ENCODE peak calls at places on chromosomes 1 and 21, in seven cellular contexts. One of them, this sample, is unnamed.

GRCh38 chr1:32454726-32455125 is 10.1 kb upstream of the ZBTB8B start:
- DNase-seq in stimulated activated CD4-positive, alpha-beta T cell treated with anti-CD3 and anti-CD28 coated beads, Interleukin-4, amount 100 ng/mL, for 24 hours: no peak
- DNase-seq in bronchial epithelial cell: peak
- DNase-seq in activated T-cell treated with anti-CD3 and anti-CD28 coated beads for 48 hours: no peak
- DNase-seq in NCI-H1694 treated with DMSO at 0.1 percent for 48 hours: no peak
- DNase-seq in mucosa of descending colon: no peak
- DNase-seq in anterior cingulate cortex: no peak
- DNase-seq in this sample: peak

GRCh38 chr21:38140192-38140905 is 116.4 kb upstream of the KCNJ15 start:
- DNase-seq in stimulated activated CD4-positive, alpha-beta T cell treated with anti-CD3 and anti-CD28 coated beads, Interleukin-4, amount 100 ng/mL, for 24 hours: no peak
- DNase-seq in bronchial epithelial cell: peak
- DNase-seq in activated T-cell treated with anti-CD3 and anti-CD28 coated beads for 48 hours: no peak
- DNase-seq in NCI-H1694 treated with DMSO at 0.1 percent for 48 hours: peak
- DNase-seq in mucosa of descending colon: peak
- DNase-seq in anterior cingulate cortex: no peak
- DNase-seq in this sample: peak

GRCh38 chr1:245822997-245823396 is 668.2 kb downstream of the KIF26B start:
- DNase-seq in stimulated activated CD4-positive, alpha-beta T cell treated with anti-CD3 and anti-CD28 coated beads, Interleukin-4, amount 100 ng/mL, for 24 hours: no peak
- DNase-seq in bronchial epithelial cell: peak
- DNase-seq in activated T-cell treated with anti-CD3 and anti-CD28 coated beads for 48 hours: no peak
- DNase-seq in NCI-H1694 treated with DMSO at 0.1 percent for 48 hours: no peak
- DNase-seq in mucosa of descending colon: no peak
- DNase-seq in anterior cingulate cortex: no peak
- DNase-seq in this sample: peak

GRCh38 chr1:182875889-182876288 is 36.7 kb downstream of the DHX9 start:
- DNase-seq in stimulated activated CD4-positive, alpha-beta T cell treated with anti-CD3 and anti-CD28 coated beads, Interleukin-4, amount 100 ng/mL, for 24 hours: no peak
- DNase-seq in bronchial epithelial cell: peak
- DNase-seq in activated T-cell treated with anti-CD3 and anti-CD28 coated beads for 48 hours: no peak
- DNase-seq in NCI-H1694 treated with DMSO at 0.1 percent for 48 hours: no peak
- DNase-seq in mucosa of descending colon: no peak
- DNase-seq in anterior cingulate cortex: no peak
- DNase-seq in this sample: no peak

GRCh38 chr1:214718724-214719123 is 115.7 kb downstream of the CENPF start:
- DNase-seq in stimulated activated CD4-positive, alpha-beta T cell treated with anti-CD3 and anti-CD28 coated beads, Interleukin-4, amount 100 ng/mL, for 24 hours: no peak
- DNase-seq in bronchial epithelial cell: peak
- DNase-seq in activated T-cell treated with anti-CD3 and anti-CD28 coated beads for 48 hours: no peak
- DNase-seq in NCI-H1694 treated with DMSO at 0.1 percent for 48 hours: no peak
- DNase-seq in mucosa of descending colon: no peak
- DNase-seq in anterior cingulate cortex: no peak
- DNase-seq in this sample: peak

GRCh38 chr1:228852015-228852414 is 116.7 kb downstream of the RHOU start:
- DNase-seq in stimulated activated CD4-positive, alpha-beta T cell treated with anti-CD3 and anti-CD28 coated beads, Interleukin-4, amount 100 ng/mL, for 24 hours: no peak
- DNase-seq in bronchial epithelial cell: no peak
- DNase-seq in activated T-cell treated with anti-CD3 and anti-CD28 coated beads for 48 hours: no peak
- DNase-seq in NCI-H1694 treated with DMSO at 0.1 percent for 48 hours: no peak
- DNase-seq in mucosa of descending colon: peak
- DNase-seq in anterior cingulate cortex: no peak
- DNase-seq in this sample: no peak

GRCh38 chr1:44733365-44733764 is 2.4 kb upstream of the RNU5D-1 start:
- DNase-seq in stimulated activated CD4-positive, alpha-beta T cell treated with anti-CD3 and anti-CD28 coated beads, Interleukin-4, amount 100 ng/mL, for 24 hours: no peak
- DNase-seq in bronchial epithelial cell: peak
- DNase-seq in activated T-cell treated with anti-CD3 and anti-CD28 coated beads for 48 hours: no peak
- DNase-seq in NCI-H1694 treated with DMSO at 0.1 percent for 48 hours: no peak
- DNase-seq in mucosa of descending colon: peak
- DNase-seq in anterior cingulate cortex: no peak
- DNase-seq in this sample: no peak

GRCh38 chr1:183198463-183198862 is 12.4 kb downstream of the LAMC2 start:
- DNase-seq in stimulated activated CD4-positive, alpha-beta T cell treated with anti-CD3 and anti-CD28 coated beads, Interleukin-4, amount 100 ng/mL, for 24 hours: no peak
- DNase-seq in bronchial epithelial cell: peak
- DNase-seq in activated T-cell treated with anti-CD3 and anti-CD28 coated beads for 48 hours: no peak
- DNase-seq in NCI-H1694 treated with DMSO at 0.1 percent for 48 hours: no peak
- DNase-seq in mucosa of descending colon: no peak
- DNase-seq in anterior cingulate cortex: no peak
- DNase-seq in this sample: peak

GRCh38 chr1:77057994-77058585 is 161.1 kb downstream of the PIGK start:
- DNase-seq in stimulated activated CD4-positive, alpha-beta T cell treated with anti-CD3 and anti-CD28 coated beads, Interleukin-4, amount 100 ng/mL, for 24 hours: no peak
- DNase-seq in bronchial epithelial cell: no peak
- DNase-seq in activated T-cell treated with anti-CD3 and anti-CD28 coated beads for 48 hours: no peak
- DNase-seq in NCI-H1694 treated with DMSO at 0.1 percent for 48 hours: no peak
- DNase-seq in mucosa of descending colon: no peak
- DNase-seq in anterior cingulate cortex: no peak
- DNase-seq in this sample: no peak

GRCh38 chr1:65235867-65236805 is 73.2 kb upstream of the DNAJC6 start:
- DNase-seq in stimulated activated CD4-positive, alpha-beta T cell treated with anti-CD3 and anti-CD28 coated beads, Interleukin-4, amount 100 ng/mL, for 24 hours: no peak
- DNase-seq in bronchial epithelial cell: peak
- DNase-seq in activated T-cell treated with anti-CD3 and anti-CD28 coated beads for 48 hours: no peak
- DNase-seq in NCI-H1694 treated with DMSO at 0.1 percent for 48 hours: peak
- DNase-seq in mucosa of descending colon: no peak
- DNase-seq in anterior cingulate cortex: no peak
- DNase-seq in this sample: no peak

GRCh38 chr1:211705439-211706205 is 30.2 kb upstream of the NEK2 start:
- DNase-seq in stimulated activated CD4-positive, alpha-beta T cell treated with anti-CD3 and anti-CD28 coated beads, Interleukin-4, amount 100 ng/mL, for 24 hours: no peak
- DNase-seq in bronchial epithelial cell: peak
- DNase-seq in activated T-cell treated with anti-CD3 and anti-CD28 coated beads for 48 hours: no peak
- DNase-seq in NCI-H1694 treated with DMSO at 0.1 percent for 48 hours: no peak
- DNase-seq in mucosa of descending colon: no peak
- DNase-seq in anterior cingulate cortex: no peak
- DNase-seq in this sample: peak

GRCh38 chr1:232557661-232558260 is 72.2 kb downstream of the SIPA1L2 start:
- DNase-seq in stimulated activated CD4-positive, alpha-beta T cell treated with anti-CD3 and anti-CD28 coated beads, Interleukin-4, amount 100 ng/mL, for 24 hours: no peak
- DNase-seq in bronchial epithelial cell: no peak
- DNase-seq in activated T-cell treated with anti-CD3 and anti-CD28 coated beads for 48 hours: no peak
- DNase-seq in NCI-H1694 treated with DMSO at 0.1 percent for 48 hours: no peak
- DNase-seq in mucosa of descending colon: no peak
- DNase-seq in anterior cingulate cortex: no peak
- DNase-seq in this sample: no peak

GRCh38 chr1:245888809-245889208 is 618.3 kb downstream of the SMYD3 start:
- DNase-seq in stimulated activated CD4-positive, alpha-beta T cell treated with anti-CD3 and anti-CD28 coated beads, Interleukin-4, amount 100 ng/mL, for 24 hours: peak
- DNase-seq in bronchial epithelial cell: peak
- DNase-seq in activated T-cell treated with anti-CD3 and anti-CD28 coated beads for 48 hours: no peak
- DNase-seq in NCI-H1694 treated with DMSO at 0.1 percent for 48 hours: peak
- DNase-seq in mucosa of descending colon: peak
- DNase-seq in anterior cingulate cortex: no peak
- DNase-seq in this sample: no peak

GRCh38 chr1:159187647-159188374 is 16.4 kb downstream of the CADM3 start:
- DNase-seq in stimulated activated CD4-positive, alpha-beta T cell treated with anti-CD3 and anti-CD28 coated beads, Interleukin-4, amount 100 ng/mL, for 24 hours: no peak
- DNase-seq in bronchial epithelial cell: no peak
- DNase-seq in activated T-cell treated with anti-CD3 and anti-CD28 coated beads for 48 hours: no peak
- DNase-seq in NCI-H1694 treated with DMSO at 0.1 percent for 48 hours: no peak
- DNase-seq in mucosa of descending colon: no peak
- DNase-seq in anterior cingulate cortex: no peak
- DNase-seq in this sample: no peak

GRCh38 chr1:87586501-87586900 is 257.8 kb downstream of the LMO4 start:
- DNase-seq in stimulated activated CD4-positive, alpha-beta T cell treated with anti-CD3 and anti-CD28 coated beads, Interleukin-4, amount 100 ng/mL, for 24 hours: no peak
- DNase-seq in bronchial epithelial cell: no peak
- DNase-seq in activated T-cell treated with anti-CD3 and anti-CD28 coated beads for 48 hours: no peak
- DNase-seq in NCI-H1694 treated with DMSO at 0.1 percent for 48 hours: no peak
- DNase-seq in mucosa of descending colon: no peak
- DNase-seq in anterior cingulate cortex: no peak
- DNase-seq in this sample: no peak

GRCh38 chr21:44427241-44428120 is 27.8 kb upstream of the LRRC3 start:
- DNase-seq in stimulated activated CD4-positive, alpha-beta T cell treated with anti-CD3 and anti-CD28 coated beads, Interleukin-4, amount 100 ng/mL, for 24 hours: no peak
- DNase-seq in bronchial epithelial cell: no peak
- DNase-seq in activated T-cell treated with anti-CD3 and anti-CD28 coated beads for 48 hours: no peak
- DNase-seq in NCI-H1694 treated with DMSO at 0.1 percent for 48 hours: no peak
- DNase-seq in mucosa of descending colon: peak
- DNase-seq in anterior cingulate cortex: no peak
- DNase-seq in this sample: no peak

GRCh38 chr1:61101461-61102440 is 19.4 kb downstream of the NFIA start:
- DNase-seq in stimulated activated CD4-positive, alpha-beta T cell treated with anti-CD3 and anti-CD28 coated beads, Interleukin-4, amount 100 ng/mL, for 24 hours: no peak
- DNase-seq in bronchial epithelial cell: peak
- DNase-seq in activated T-cell treated with anti-CD3 and anti-CD28 coated beads for 48 hours: no peak
- DNase-seq in NCI-H1694 treated with DMSO at 0.1 percent for 48 hours: no peak
- DNase-seq in mucosa of descending colon: no peak
- DNase-seq in anterior cingulate cortex: no peak
- DNase-seq in this sample: no peak

GRCh38 chr1:3536395-3536794 is 74.9 kb downstream of the MEGF6 start:
- DNase-seq in stimulated activated CD4-positive, alpha-beta T cell treated with anti-CD3 and anti-CD28 coated beads, Interleukin-4, amount 100 ng/mL, for 24 hours: no peak
- DNase-seq in bronchial epithelial cell: no peak
- DNase-seq in activated T-cell treated with anti-CD3 and anti-CD28 coated beads for 48 hours: no peak
- DNase-seq in NCI-H1694 treated with DMSO at 0.1 percent for 48 hours: no peak
- DNase-seq in mucosa of descending colon: no peak
- DNase-seq in anterior cingulate cortex: no peak
- DNase-seq in this sample: no peak

GRCh38 chr1:2855206-2856075 is 53.9 kb upstream of the TTC34 start:
- DNase-seq in stimulated activated CD4-positive, alpha-beta T cell treated with anti-CD3 and anti-CD28 coated beads, Interleukin-4, amount 100 ng/mL, for 24 hours: no peak
- DNase-seq in bronchial epithelial cell: no peak
- DNase-seq in activated T-cell treated with anti-CD3 and anti-CD28 coated beads for 48 hours: no peak
- DNase-seq in NCI-H1694 treated with DMSO at 0.1 percent for 48 hours: no peak
- DNase-seq in mucosa of descending colon: no peak
- DNase-seq in anterior cingulate cortex: no peak
- DNase-seq in this sample: no peak